ENCODE peak calls at places on chromosomes 6 and 20, in ten cellular contexts. G is breast epithelium, R is mucosa of descending colon, D is IMR-90, F is endothelial cell, E is heart right ventricle, P is BE2C, S is astrocyte of the cerebellum, A is psoas muscle, L is Calu3. U is an unnamed sample.

GRCh38 chr6:86192123-86192522 is 549.4 kb upstream of the SYNCRIP start:
- DNase-seq in G (no peak), R (no peak), D (no peak), F (no peak), E (no peak), P (peak), S (no peak), A (no peak), L (peak), U (no peak)

GRCh38 chr20:63750807-63751470 is 11.4 kb downstream of the SLC2A4RG start:
- DNase-seq in G (no peak), R (no peak), D (no peak), F (no peak), E (no peak), P (no peak), S (no peak), A (no peak), L (no peak), U (no peak)

GRCh38 chr6:116064626-116065025 is 3.9 kb upstream of the FRK start:
- DNase-seq in G (no peak), R (no peak), D (no peak), F (no peak), E (no peak), P (no peak), S (no peak), A (no peak), L (no peak), U (no peak)

GRCh38 chr6:80728830-80729229 is 622.4 kb downstream of the BCKDHB start:
- DNase-seq in G (no peak), R (no peak), D (no peak), F (no peak), E (no peak), P (no peak), S (no peak), A (no peak), L (no peak), U (no peak)

GRCh38 chr20:41178904-41179432 is 41.6 kb downstream of the PLCG1 start:
- DNase-seq in G (peak), R (no peak), D (no peak), F (no peak), E (peak), P (peak), S (peak), A (no peak), L (no peak), U (no peak)

GRCh38 chr6:137729866-137730629 is 137.0 kb upstream of the TNFAIP3 start:
- DNase-seq in G (no peak), R (no peak), D (peak), F (no peak), E (no peak), P (no peak), S (no peak), A (no peak), L (no peak), U (no peak)

GRCh38 chr6:8785223-8785622 is 349.9 kb upstream of the SLC35B3 start:
- DNase-seq in G (no peak), R (no peak), D (no peak), F (no peak), E (no peak), P (no peak), S (no peak), A (no peak), L (no peak), U (no peak)

GRCh38 chr6:38784506-38785235 is 69.6 kb downstream of the DNAH8 start:
- DNase-seq in G (no peak), R (no peak), D (no peak), F (no peak), E (no peak), P (no peak), S (no peak), A (no peak), L (no peak), U (no peak)

GRCh38 chr6:49550413-49551125 is at the start of gene C6orf141:
- DNase-seq in G (peak), R (peak), D (no peak), F (peak), E (no peak), P (peak), S (no peak), A (no peak), L (peak), U (peak)

GRCh38 chr20:62237772-62238568 is at the start of gene OSBPL2:
- DNase-seq in G (peak), R (peak), D (peak), F (peak), E (peak), P (peak), S (peak), A (peak), L (peak), U (peak)

GRCh38 chr20:32559753-32560380 is 25.3 kb downstream of the NOL4L start:
- DNase-seq in G (no peak), R (no peak), D (no peak), F (no peak), E (no peak), P (peak), S (no peak), A (no peak), L (no peak), U (no peak)

GRCh38 chr20:24317224-24317623 is 152.2 kb upstream of the SYNDIG1 start:
- DNase-seq in G (no peak), R (peak), D (no peak), F (no peak), E (no peak), P (no peak), S (no peak), A (no peak), L (no peak), U (no peak)

GRCh38 chr20:34859826-34860545 is 12.7 kb downstream of the GGT7 start:
- DNase-seq in G (no peak), R (no peak), D (no peak), F (no peak), E (no peak), P (no peak), S (no peak), A (no peak), L (no peak), U (no peak)

GRCh38 chr6:25360611-25361010 is 81.4 kb downstream of the CARMIL1 start:
- DNase-seq in G (no peak), R (no peak), D (peak), F (no peak), E (no peak), P (no peak), S (peak), A (no peak), L (no peak), U (no peak)

GRCh38 chr6:153103256-153103655 is 27.8 kb downstream of the RGS17 start:
- DNase-seq in G (no peak), R (no peak), D (no peak), F (no peak), E (peak), P (peak), S (no peak), A (no peak), L (no peak), U (no peak)

DNA sequence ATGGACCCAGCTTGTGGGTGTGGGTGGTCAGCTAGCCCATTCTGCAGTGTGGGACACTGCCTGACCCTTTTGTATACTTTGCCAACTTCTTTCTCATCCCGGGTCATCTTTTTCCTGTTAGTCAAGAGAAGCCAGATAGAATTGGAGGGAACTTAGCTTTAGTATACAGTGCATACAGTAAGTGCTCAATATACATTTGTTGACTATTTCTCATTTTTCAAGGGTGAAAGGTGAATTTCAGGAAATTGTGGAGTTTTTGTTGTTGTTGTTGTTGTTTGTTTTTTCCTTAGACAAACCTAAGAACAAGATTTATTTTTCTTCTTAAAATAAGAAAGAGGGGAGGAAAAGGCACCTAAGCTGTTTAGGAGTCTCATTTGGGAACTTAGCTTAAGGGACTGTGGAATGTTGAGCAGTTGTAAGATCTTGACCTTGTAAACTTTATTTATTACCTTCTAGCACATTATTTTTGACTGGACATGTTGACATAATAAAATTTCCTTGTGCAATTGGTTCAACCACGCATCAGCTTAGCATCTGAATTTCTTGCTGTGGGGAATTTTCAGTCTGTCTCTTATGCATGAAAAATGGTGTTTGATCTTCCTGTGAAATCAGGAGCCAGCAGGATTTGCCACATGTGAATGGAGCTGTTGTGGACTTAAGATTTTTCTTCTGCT is 113.6 kb downstream of the ARID1B start:
- DNase-seq in G (no peak), R (no peak), D (peak), F (no peak), E (no peak), P (no peak), S (no peak), A (no peak), L (no peak), U (no peak)
- TF ChIP-seq CTCF in G (no peak), R (no peak), D (no peak), F (no peak), E (no peak), P (no peak), S (no peak), A (no peak), L (no peak), U (no peak)

DNA sequence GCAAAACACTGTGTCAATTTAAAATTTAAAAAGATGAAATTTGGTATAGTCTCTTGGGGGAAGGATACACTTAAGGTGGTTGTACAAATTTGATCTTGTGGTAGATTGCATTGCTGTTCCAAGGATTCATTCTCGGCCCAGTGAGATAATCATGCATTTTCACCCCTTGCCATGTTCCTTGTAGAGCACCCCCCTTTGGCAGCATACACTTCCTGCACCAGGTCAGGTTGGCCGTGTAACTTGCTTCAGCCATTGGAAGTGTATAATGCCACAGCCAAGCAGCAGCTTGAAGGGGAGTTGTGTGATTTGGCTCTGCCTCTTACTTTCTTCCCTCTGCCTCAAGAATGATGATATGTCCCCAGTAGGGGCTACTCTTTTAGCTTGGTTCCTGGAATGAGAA is 21.9 kb downstream of the CCN2 start:
- DNase-seq in G (no peak), R (no peak), D (no peak), F (no peak), E (no peak), P (no peak), S (no peak), A (no peak), L (no peak), U (no peak)
- TF ChIP-seq CTCF in G (no peak), R (no peak), D (no peak), F (peak), E (no peak), P (no peak), S (peak), A (no peak), L (no peak), U (no peak)

DNA sequence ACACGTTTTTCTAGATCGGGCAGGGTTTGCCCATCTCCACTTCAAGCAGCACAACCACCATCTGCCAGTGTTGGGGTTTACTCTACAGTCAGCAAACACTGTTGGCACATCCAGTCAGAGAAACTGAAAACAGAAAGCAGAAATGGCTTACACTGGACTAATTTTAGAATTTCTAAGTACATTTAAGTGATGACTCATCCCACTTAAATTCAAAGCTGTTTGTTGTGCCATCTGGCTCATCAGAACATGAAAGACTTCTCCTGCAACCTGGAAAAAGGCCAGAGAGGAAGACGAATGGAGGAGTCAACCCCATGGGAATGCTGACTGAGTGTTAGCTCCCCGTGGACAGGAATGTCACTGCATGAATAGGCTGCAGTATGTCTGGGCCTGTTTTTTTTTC is 21.8 kb downstream of the FAM209B start:
- DNase-seq in G (no peak), R (no peak), D (peak), F (no peak), E (peak), P (peak), S (peak), A (no peak), L (peak), U (no peak)
- TF ChIP-seq CTCF in G (no peak), R (no peak), D (no peak), F (no peak), E (no peak), P (no peak), S (peak), A (no peak), L (no peak), U (no peak)

GRCh38 chr6:3431994-3432393 is 24.9 kb downstream of the SLC22A23 start:
- DNase-seq in G (no peak), R (no peak), D (no peak), F (no peak), E (no peak), P (no peak), S (no peak), A (no peak), L (no peak), U (no peak)

GRCh38 chr6:3428700-3429099 is 28.1 kb downstream of the SLC22A23 start:
- DNase-seq in G (no peak), R (no peak), D (no peak), F (no peak), E (no peak), P (no peak), S (no peak), A (no peak), L (no peak), U (no peak)

GRCh38 chr6:3432416-3432815 is 24.4 kb downstream of the SLC22A23 start:
- DNase-seq in G (no peak), R (no peak), D (no peak), F (no peak), E (no peak), P (no peak), S (no peak), A (no peak), L (no peak), U (no peak)

GRCh38 chr6:3428247-3428646 is 28.6 kb downstream of the SLC22A23 start:
- DNase-seq in G (no peak), R (no peak), D (no peak), F (no peak), E (no peak), P (no peak), S (no peak), A (no peak), L (no peak), U (no peak)

DNA sequence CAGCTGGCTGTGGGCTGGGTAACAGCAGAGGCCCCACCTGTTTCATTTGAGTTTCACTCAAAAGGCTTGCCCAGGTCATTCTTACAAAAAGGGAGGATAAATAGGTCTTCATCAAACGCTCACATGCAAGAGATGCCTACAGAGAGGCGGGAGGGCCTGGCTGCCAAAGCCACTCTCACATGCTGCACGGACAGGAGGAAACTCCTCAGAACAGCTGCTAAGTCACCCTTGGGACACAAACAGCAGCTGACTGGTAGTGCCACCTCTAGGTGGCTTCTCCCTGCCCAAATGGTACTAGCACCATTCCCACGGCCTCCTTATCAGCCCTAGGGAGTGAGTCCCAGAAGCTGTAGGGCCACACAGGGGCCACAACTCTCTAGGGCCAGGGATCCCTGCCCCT is 23.8 kb downstream of the SLC22A23 start:
- DNase-seq in G (no peak), R (no peak), D (no peak), F (no peak), E (no peak), P (no peak), S (no peak), A (no peak), L (no peak), U (no peak)
- TF ChIP-seq CTCF in G (no peak), R (no peak), D (no peak), F (no peak), E (no peak), P (no peak), S (no peak), A (no peak), L (no peak), U (no peak)

GRCh38 chr6:15755555-15755954 is 92.7 kb upstream of the DTNBP1 start:
- DNase-seq in G (no peak), R (no peak), D (peak), F (no peak), E (no peak), P (no peak), S (peak), A (no peak), L (no peak), U (no peak)

GRCh38 chr6:15754706-15755079 is 91.9 kb upstream of the DTNBP1 start:
- DNase-seq in G (no peak), R (no peak), D (no peak), F (no peak), E (no peak), P (no peak), S (no peak), A (no peak), L (no peak), U (no peak)

GRCh38 chr6:15751721-15752350 is 89.0 kb upstream of the DTNBP1 start:
- DNase-seq in G (no peak), R (no peak), D (no peak), F (no peak), E (no peak), P (no peak), S (no peak), A (no peak), L (no peak), U (no peak)

GRCh38 chr6:15754035-15754705 is 91.3 kb upstream of the DTNBP1 start:
- DNase-seq in G (no peak), R (no peak), D (peak), F (no peak), E (no peak), P (peak), S (no peak), A (no peak), L (no peak), U (no peak)

GRCh38 chr6:15752820-15753219 is 90.0 kb upstream of the DTNBP1 start:
- DNase-seq in G (no peak), R (no peak), D (no peak), F (no peak), E (no peak), P (peak), S (no peak), A (no peak), L (peak), U (no peak)
- TF ChIP-seq CTCF in G (no peak), R (no peak), D (no peak), F (no peak), E (peak), P (peak), S (no peak), A (no peak), L (no peak), U (no peak)

DNA sequence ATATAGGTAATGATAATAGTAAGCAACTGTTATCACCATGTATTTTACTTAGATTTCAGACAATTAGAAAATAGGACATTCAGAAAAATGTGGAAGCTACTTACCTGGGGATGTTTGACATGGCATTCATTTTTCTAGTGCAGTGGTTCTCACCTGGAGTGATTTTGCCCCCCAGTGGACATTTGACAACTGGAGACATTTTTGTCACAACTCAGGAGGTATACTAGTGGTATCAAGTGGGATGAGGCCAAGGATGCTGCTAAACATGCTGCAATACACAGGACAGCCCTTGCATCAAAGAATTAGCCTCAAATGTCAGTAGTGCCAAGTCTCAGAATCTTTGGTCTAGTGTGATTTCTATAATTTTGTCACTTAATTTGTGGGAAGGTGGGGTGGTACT is 36.1 kb downstream of the NUS1 start:
- DNase-seq in G (no peak), R (no peak), D (no peak), F (no peak), E (no peak), P (no peak), S (no peak), A (no peak), L (peak), U (no peak)
- TF ChIP-seq CTCF in G (no peak), R (no peak), D (no peak), F (no peak), E (no peak), P (peak), S (no peak), A (peak), L (peak), U (no peak)

GRCh38 chr6:37650071-37650481 is 47.6 kb downstream of the MDGA1 start:
- DNase-seq in G (no peak), R (no peak), D (no peak), F (peak), E (no peak), P (no peak), S (no peak), A (no peak), L (no peak), U (peak)
- TF ChIP-seq CTCF in G (no peak), R (no peak), D (no peak), F (no peak), E (peak), P (no peak), S (no peak), A (no peak), L (no peak), U (no peak)

GRCh38 chr6:43823879-43824740 is 54.1 kb downstream of the VEGFA start:
- DNase-seq in G (no peak), R (peak), D (no peak), F (no peak), E (no peak), P (no peak), S (no peak), A (no peak), L (peak), U (no peak)
- TF ChIP-seq CTCF in G (no peak), R (no peak), D (no peak), F (no peak), E (no peak), P (no peak), S (no peak), A (no peak), L (no peak), U (no peak)

GRCh38 chr6:106688177-106688951 is 59.0 kb downstream of the QRSL1 start:
- DNase-seq in G (no peak), R (no peak), D (no peak), F (no peak), E (no peak), P (no peak), S (no peak), A (no peak), L (peak), U (no peak)
- TF ChIP-seq CTCF in G (no peak), R (no peak), D (no peak), F (no peak), E (no peak), P (no peak), S (no peak), A (no peak), L (no peak), U (no peak)

U was measured in nephron progenitor cell.